ENCODE peak calls at places on chromosomes 11 and 22, in seven cellular contexts. W is IMR-90, C is right lobe of liver, D is WTC11, F is ovary, Z is PC-3, R is B cell. X is an unnamed sample.

GRCh38 chr11:94895971-94896370 is 77.4 kb downstream of the CWC15 start:
- DNase-seq in W (peak), C (no peak), D (no peak), F (no peak), Z (peak), R (no peak), X (no peak)

GRCh38 chr22:49404576-49405199 is 423.0 kb downstream of the BRD1 start:
- DNase-seq in W (no peak), C (peak), D (no peak), F (no peak), Z (no peak), R (no peak), X (peak)

GRCh38 chr11:115636686-115637555 is 132.7 kb upstream of the CADM1 start:
- DNase-seq in W (no peak), C (no peak), D (no peak), F (no peak), Z (no peak), R (no peak), X (no peak)

GRCh38 chr22:48633996-48634836 is 1193.5 kb downstream of the BRD1 start:
- DNase-seq in W (no peak), C (no peak), D (no peak), F (no peak), Z (no peak), R (no peak), X (no peak)

GRCh38 chr11:77081381-77081851 is 14.6 kb downstream of the CAPN5 start:
- DNase-seq in W (no peak), C (peak), D (peak), F (peak), Z (no peak), R (no peak), X (no peak)

GRCh38 chr11:47617417-47617809 is 23.2 kb upstream of the C1QTNF4 start:
- DNase-seq in W (peak), C (no peak), D (no peak), F (no peak), Z (peak), R (no peak), X (no peak)

GRCh38 chr22:46065733-46066454 is 84.4 kb upstream of the PPARA start:
- DNase-seq in W (no peak), C (no peak), D (no peak), F (no peak), Z (peak), R (no peak), X (no peak)

GRCh38 chr11:126076641-126077040 is 14.0 kb upstream of the CDON start:
- DNase-seq in W (no peak), C (no peak), D (no peak), F (no peak), Z (no peak), R (no peak), X (no peak)

GRCh38 chr11:45879803-45880685 is 5.4 kb upstream of the MAPK8IP1 start:
- DNase-seq in W (peak), C (no peak), D (no peak), F (no peak), Z (peak), R (no peak), X (no peak)

GRCh38 chr11:34624069-34624468 is 3.2 kb downstream of the EHF start:
- DNase-seq in W (no peak), C (no peak), D (no peak), F (no peak), Z (no peak), R (peak), X (no peak)

GRCh38 chr22:42425337-42425988 is 6.7 kb downstream of the NFAM1 start:
- DNase-seq in W (no peak), C (no peak), D (no peak), F (no peak), Z (no peak), R (no peak), X (no peak)

GRCh38 chr11:94449437-94449836 is 44.2 kb downstream of the MRE11 start:
- DNase-seq in W (peak), C (no peak), D (no peak), F (no peak), Z (peak), R (no peak), X (no peak)

GRCh38 chr22:36330655-36331305 is 57.0 kb downstream of the MYH9 start:
- DNase-seq in W (peak), C (no peak), D (no peak), F (no peak), Z (peak), R (no peak), X (no peak)

GRCh38 chr11:76153609-76153949 is 52.7 kb downstream of the WNT11 start:
- DNase-seq in W (peak), C (peak), D (no peak), F (no peak), Z (peak), R (no peak), X (no peak)

GRCh38 chr11:72556433-72556832 is 117.8 kb downstream of the PDE2A start:
- DNase-seq in W (no peak), C (no peak), D (no peak), F (no peak), Z (no peak), R (no peak), X (no peak)

GRCh38 chr22:22164541-22165272 is 79.9 kb upstream of the VPREB1 start:
- DNase-seq in W (no peak), C (no peak), D (no peak), F (no peak), Z (no peak), R (peak), X (no peak)

GRCh38 chr22:36753120-36753802 is 22.7 kb downstream of the IFT27 start:
- DNase-seq in W (no peak), C (no peak), D (peak), F (no peak), Z (peak), R (peak), X (peak)

GRCh38 chr11:72048718-72049460 is 31.5 kb downstream of the NUMA1 start:
- DNase-seq in W (no peak), C (peak), D (no peak), F (peak), Z (no peak), R (no peak), X (no peak)

GRCh38 chr11:36389811-36390210 is 93.7 kb downstream of the PRR5L start:
- DNase-seq in W (peak), C (peak), D (no peak), F (no peak), Z (peak), R (no peak), X (no peak)

GRCh38 chr22:21064917-21065864 is 19.4 kb downstream of the LRRC74B start:
- DNase-seq in W (no peak), C (no peak), D (no peak), F (no peak), Z (no peak), R (no peak), X (no peak)

GRCh38 chr11:61134801-61135257 is 26.4 kb downstream of the VPS37C start:
- DNase-seq in W (no peak), C (no peak), D (no peak), F (no peak), Z (no peak), R (no peak), X (no peak)

GRCh38 chr22:29756341-29756740 is 10.5 kb downstream of the ZMAT5 start:
- DNase-seq in W (no peak), C (no peak), D (no peak), F (no peak), Z (peak), R (no peak), X (no peak)

GRCh38 chr22:19213001-19213400 is 34.5 kb upstream of the SLC25A1 start:
- DNase-seq in W (no peak), C (no peak), D (no peak), F (no peak), Z (no peak), R (no peak), X (no peak)

GRCh38 chr11:46617451-46618314 is at the start of gene ATG13:
- DNase-seq in W (peak), C (peak), D (peak), F (peak), Z (peak), R (peak), X (peak)

GRCh38 chr11:126573325-126574076 is 218.0 kb downstream of the ST3GAL4 start:
- DNase-seq in W (no peak), C (no peak), D (peak), F (no peak), Z (no peak), R (no peak), X (peak)

GRCh38 chr11:117882539-117882938 is 6.1 kb upstream of the FXYD6 start:
- DNase-seq in W (no peak), C (no peak), D (no peak), F (no peak), Z (no peak), R (peak), X (no peak)

GRCh38 chr11:41281131-41281742 is 178.2 kb downstream of the LRRC4C start:
- DNase-seq in W (no peak), C (no peak), D (no peak), F (no peak), Z (peak), R (no peak), X (no peak)

GRCh38 chr11:36273110-36273509 is 16.1 kb downstream of the COMMD9 start:
- DNase-seq in W (no peak), C (no peak), D (no peak), F (no peak), Z (no peak), R (no peak), X (no peak)

GRCh38 chr22:24521791-24522245 is 26.7 kb downstream of the UPB1 start:
- DNase-seq in W (peak), C (no peak), D (peak), F (no peak), Z (peak), R (peak), X (no peak)

GRCh38 chr11:95301497-95301896 is 70.5 kb upstream of the SESN3 start:
- DNase-seq in W (no peak), C (no peak), D (no peak), F (peak), Z (peak), R (no peak), X (no peak)

GRCh38 chr11:73625690-73626318 is 20.6 kb upstream of the PLEKHB1 start:
- DNase-seq in W (peak), C (peak), D (peak), F (peak), Z (peak), R (peak), X (peak)
- TF ChIP-seq CTCF in W (peak), C (peak), D (peak), F (peak), Z (peak), R (peak), X (peak)

DNA sequence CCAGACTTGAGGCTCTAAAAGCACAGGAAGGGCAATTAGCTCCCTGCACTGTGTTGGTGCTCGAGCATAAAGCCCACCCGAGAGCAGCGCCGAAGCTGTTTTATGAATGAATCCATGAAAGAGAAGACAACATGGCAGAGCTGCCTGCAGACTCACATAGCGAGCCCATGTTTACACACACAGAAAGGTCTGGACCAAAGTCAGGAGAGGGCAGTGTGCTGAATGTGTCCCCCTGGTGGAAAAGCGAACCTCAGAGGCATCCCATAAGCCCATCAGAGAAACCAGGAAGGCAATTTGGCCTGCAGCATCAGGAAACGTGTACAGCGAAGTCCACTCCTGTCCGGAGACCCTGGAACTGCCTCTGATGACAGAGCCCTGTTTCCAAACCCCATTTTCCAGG is 37.1 kb downstream of the CHRDL2 start:
- DNase-seq in W (peak), C (no peak), D (no peak), F (no peak), Z (no peak), R (no peak), X (no peak)
- TF ChIP-seq CTCF in W (peak), C (peak), D (no peak), F (no peak), Z (peak), R (no peak), X (no peak)

DNA sequence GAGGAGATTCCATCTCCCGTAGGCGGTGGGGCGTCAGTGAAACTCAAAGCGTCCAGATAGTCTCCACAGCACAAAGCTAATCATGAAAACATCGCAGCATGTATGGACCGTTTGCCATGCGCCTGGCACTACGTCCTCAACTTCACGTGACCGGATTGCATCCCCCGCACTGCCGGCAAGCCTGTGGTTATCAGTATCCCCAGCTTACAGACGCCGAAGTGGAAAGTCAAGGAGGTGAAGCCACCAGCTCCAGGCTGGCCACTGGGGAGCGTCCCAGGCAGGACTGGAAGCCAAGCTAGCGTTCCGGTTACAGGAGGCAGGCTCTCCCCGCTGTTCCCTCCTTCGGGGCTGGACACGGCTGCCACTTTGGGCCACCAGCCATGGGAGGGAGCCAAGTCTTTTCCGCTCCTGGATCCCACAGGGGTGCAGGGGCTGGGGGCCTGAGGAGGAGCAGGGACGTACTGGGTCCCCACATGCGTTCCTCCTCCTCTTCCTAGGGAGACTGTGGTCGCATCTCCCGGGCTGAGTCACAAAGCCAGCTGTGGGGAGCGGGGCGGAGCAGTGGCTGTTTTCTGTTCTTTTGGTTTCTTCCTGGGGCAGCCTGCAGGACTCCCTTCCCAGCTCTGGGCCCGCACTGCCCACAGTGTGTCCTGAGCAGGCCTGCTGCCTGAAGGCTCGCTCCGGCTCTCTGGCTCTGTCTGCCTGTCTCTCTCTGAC is 4.3 kb upstream of the OSBPL5 start:
- DNase-seq in W (peak), C (no peak), D (peak), F (no peak), Z (peak), R (no peak), X (no peak)
- TF ChIP-seq CTCF in W (peak), C (no peak), D (no peak), F (no peak), Z (peak), R (no peak), X (no peak)

GRCh38 chr11:17930544-17931144 is 82.2 kb downstream of the SERGEF start:
- DNase-seq in W (no peak), C (no peak), D (no peak), F (no peak), Z (no peak), R (no peak), X (no peak)
- TF ChIP-seq CTCF in W (no peak), C (no peak), D (no peak), F (no peak), Z (no peak), R (no peak), X (no peak)

GRCh38 chr11:130068986-130069683 is 559 bp upstream of the APLP2 start:
- DNase-seq in W (peak), C (peak), D (peak), F (peak), Z (peak), R (peak), X (no peak)
- TF ChIP-seq CTCF in W (peak), C (no peak), D (no peak), F (peak), Z (no peak), R (peak), X (no peak)

GRCh38 chr11:92224394-92225205 is at the start of gene FAT3:
- DNase-seq in W (peak), C (no peak), D (peak), F (peak), Z (no peak), R (no peak), X (peak)
- TF ChIP-seq CTCF in W (no peak), C (no peak), D (no peak), F (no peak), Z (no peak), R (no peak), X (no peak)

DNA sequence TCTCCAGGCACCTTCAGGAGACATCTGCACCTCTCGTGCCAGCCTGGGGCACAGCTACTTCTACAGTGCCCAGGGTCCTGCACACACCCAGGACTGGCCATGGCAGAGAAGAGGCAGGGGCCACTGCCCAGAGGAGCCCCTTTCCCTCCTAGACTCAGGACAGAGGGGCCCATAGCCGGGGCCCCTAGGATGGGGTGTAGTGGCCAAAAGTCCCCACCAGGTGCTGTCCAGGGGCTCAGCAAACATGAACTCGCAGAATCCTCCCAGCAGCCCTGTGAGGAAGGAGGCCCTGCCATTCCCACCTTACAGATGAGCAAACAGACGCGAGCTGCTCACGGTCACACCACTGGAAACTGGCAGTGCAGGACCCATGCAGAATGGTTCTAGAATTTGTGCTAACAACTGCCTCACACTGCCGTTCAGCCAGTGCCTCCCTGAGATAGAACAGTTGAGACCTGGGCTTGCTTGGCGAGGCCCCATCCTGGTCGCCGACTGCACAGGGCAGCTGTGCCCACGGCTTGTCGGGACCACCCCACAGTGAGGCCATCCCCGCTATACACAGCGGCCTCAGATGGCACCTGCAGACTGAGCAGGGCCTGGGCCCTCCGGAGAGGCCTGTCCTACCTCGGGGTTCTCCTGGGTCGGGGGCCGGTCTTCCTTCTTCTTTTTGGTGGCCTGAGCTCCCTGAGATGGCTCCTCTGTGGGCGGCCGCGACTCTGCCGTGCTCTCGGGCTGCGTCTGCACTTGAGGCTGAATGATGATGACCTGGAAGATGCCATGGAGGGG is 96.4 kb downstream of the PHF21B start:
- DNase-seq in W (no peak), C (peak), D (no peak), F (no peak), Z (no peak), R (no peak), X (no peak)
- TF ChIP-seq CTCF in W (no peak), C (no peak), D (no peak), F (no peak), Z (no peak), R (no peak), X (no peak)

DNA sequence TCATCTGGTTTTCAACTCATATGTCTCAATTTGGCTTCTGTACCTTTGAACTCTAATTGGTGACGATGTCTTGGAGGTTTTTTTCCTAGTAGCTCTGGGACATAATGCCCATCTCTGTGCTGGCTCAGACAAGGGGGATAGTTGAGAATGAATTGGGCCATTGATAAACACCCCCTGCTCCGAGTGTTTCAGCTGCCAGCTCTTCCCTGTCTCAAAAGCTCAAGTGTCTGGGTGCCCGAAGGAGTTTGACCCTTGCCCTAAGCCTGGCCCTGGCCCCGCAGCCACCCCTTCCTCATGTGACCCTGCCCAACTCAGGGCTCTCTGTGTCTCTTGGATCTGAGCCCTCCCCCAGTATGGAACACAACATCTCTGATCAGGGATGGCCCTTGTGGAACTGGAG is 3.0 kb downstream of the INSC start:
- DNase-seq in W (no peak), C (no peak), D (no peak), F (no peak), Z (no peak), R (no peak), X (no peak)
- TF ChIP-seq CTCF in W (no peak), C (no peak), D (no peak), F (no peak), Z (no peak), R (no peak), X (no peak)

X was measured in nephron progenitor cell.